ENCODE peak calls at places on chromosomes 3 and 15, in seven cellular contexts. T, N, J, L, Z, O and G are unnamed samples.

GRCh38 chr3:146160233-146160963 is 586 bp downstream of the PLOD2 start:
- DNase-seq in T (peak; percentile 72), N (peak; percentile 66), J (peak; percentile 74), L (peak; percentile 94), Z (peak; percentile 68), O (peak; percentile 75), G (no peak)

GRCh38 chr3:29284578-29284977 is 3.7 kb downstream of the RBMS3 start:
- DNase-seq in T (no peak), N (no peak), J (no peak), L (no peak), Z (no peak), O (no peak), G (no peak)

GRCh38 chr3:62277986-62278385 is 95.4 kb downstream of the FEZF2 start:
- DNase-seq in T (no peak), N (no peak), J (no peak), L (no peak), Z (no peak), O (no peak), G (no peak)

GRCh38 chr15:92907880-92908279 is 7.8 kb downstream of the CHD2 start:
- DNase-seq in T (peak; percentile 88), N (no peak), J (no peak), L (no peak), Z (peak; percentile 46), O (peak; percentile 78), G (no peak)

GRCh38 chr15:92578096-92578835 is 77.3 kb downstream of the FAM174B start:
- DNase-seq in T (no peak), N (no peak), J (no peak), L (no peak), Z (no peak), O (no peak), G (no peak)

GRCh38 chr3:125684199-125684598 is 88.9 kb upstream of the OSBPL11 start:
- DNase-seq in T (peak; percentile 24), N (peak; percentile 39), J (no peak), L (peak; percentile 82), Z (peak; percentile 59), O (no peak), G (no peak)

GRCh38 chr15:29140475-29141172 is 129.0 kb downstream of the NSMCE3 start:
- DNase-seq in T (no peak), N (peak; percentile 11), J (no peak), L (peak; percentile 57), Z (no peak), O (no peak), G (no peak)

GRCh38 chr3:77605865-77606264 is 566.0 kb downstream of the ROBO2 start:
- DNase-seq in T (no peak), N (no peak), J (no peak), L (no peak), Z (no peak), O (no peak), G (no peak)

GRCh38 chr3:30124435-30125390 is 481.7 kb upstream of the TGFBR2 start:
- DNase-seq in T (peak; percentile 38), N (no peak), J (no peak), L (peak; percentile 17), Z (no peak), O (no peak), G (no peak)

GRCh38 chr15:43225201-43225949 is 4.6 kb upstream of the EPB42 start:
- DNase-seq in T (peak; percentile 66), N (no peak), J (peak; percentile 79), L (peak; percentile 93), Z (peak; percentile 29), O (peak; percentile 42), G (peak; percentile 40)

GRCh38 chr3:133269393-133269792 is 130.5 kb upstream of the BFSP2 start:
- DNase-seq in T (no peak), N (no peak), J (no peak), L (no peak), Z (no peak), O (no peak), G (no peak)

GRCh38 chr3:49930922-49931321 is 1.3 kb upstream of the MON1A start:
- DNase-seq in T (no peak), N (no peak), J (peak; percentile 35), L (peak; percentile 94), Z (no peak), O (no peak), G (no peak)

GRCh38 chr3:11717768-11718581 is 74.3 kb upstream of the VGLL4 start:
- DNase-seq in T (peak; percentile 67), N (no peak), J (peak; percentile 28), L (no peak), Z (no peak), O (no peak), G (no peak)

GRCh38 chr15:72866086-72866646 is 82.6 kb upstream of the ADPGK start:
- DNase-seq in T (no peak), N (no peak), J (no peak), L (no peak), Z (no peak), O (no peak), G (no peak)

GRCh38 chr15:77781131-77782051 is 148.7 kb upstream of the LINGO1 start:
- DNase-seq in T (no peak), N (no peak), J (no peak), L (no peak), Z (no peak), O (no peak), G (no peak)

GRCh38 chr3:31661286-31661685 is 128.6 kb downstream of the STT3B start:
- DNase-seq in T (no peak), N (no peak), J (no peak), L (no peak), Z (no peak), O (no peak), G (no peak)

GRCh38 chr3:31659246-31659645 is 126.5 kb downstream of the STT3B start:
- DNase-seq in T (no peak), N (no peak), J (no peak), L (no peak), Z (no peak), O (no peak), G (no peak)

GRCh38 chr3:31664031-31664430 is 131.3 kb downstream of the STT3B start:
- DNase-seq in T (no peak), N (no peak), J (no peak), L (no peak), Z (no peak), O (no peak), G (no peak)

GRCh38 chr3:31667582-31667981 is 134.9 kb downstream of the STT3B start:
- DNase-seq in T (no peak), N (no peak), J (no peak), L (no peak), Z (no peak), O (no peak), G (no peak)

DNA sequence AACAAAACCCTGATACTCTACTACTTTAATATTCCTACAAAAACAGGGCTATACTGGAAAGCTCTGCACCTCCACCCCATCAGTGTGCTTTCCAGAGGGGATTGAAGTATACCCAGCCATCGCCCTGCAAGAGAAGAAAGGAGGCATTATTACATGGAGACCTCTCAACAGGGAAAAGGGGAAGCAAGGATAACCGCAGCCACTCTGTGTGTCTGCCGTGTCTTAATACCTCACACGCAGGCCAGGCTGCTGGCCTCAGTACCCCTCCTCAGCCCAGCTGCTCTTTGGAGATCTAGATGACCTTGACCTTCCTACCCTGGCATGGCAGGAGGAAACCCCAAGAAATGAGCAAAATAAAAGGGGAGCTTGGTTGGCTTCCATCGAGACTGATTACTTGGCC is 129.3 kb downstream of the STT3B start:
- DNase-seq in T (no peak), N (no peak), J (no peak), L (no peak), Z (no peak), O (no peak), G (no peak)
- H3K4me3 ChIP-seq in T (no peak overlapping the region), N (no peak overlapping the region), J (no peak overlapping the region), L (no peak overlapping the region), Z (no peak overlapping the region), O (no peak overlapping the region), G (no peak overlapping the region)

GRCh38 chr3:908839-909238 is 184.0 kb upstream of the CNTN6 start:
- DNase-seq in T (no peak), N (no peak), J (no peak), L (peak; percentile 62), Z (no peak), O (no peak), G (no peak)
- TF ChIP-seq CTCF in T (no peak), N (no peak), J (no peak), L (peak; percentile 64), Z (no peak), O (no peak), G (no peak)

GRCh38 chr3:79968418-79968817 is 200.6 kb upstream of the ROBO1 start:
- DNase-seq in T (no peak), N (no peak), J (no peak), L (no peak), Z (no peak), O (no peak), G (no peak)
- H3K4me3 ChIP-seq in T (no peak overlapping the region), N (no peak overlapping the region), J (no peak overlapping the region), L (no peak overlapping the region), Z (no peak overlapping the region), O (no peak overlapping the region), G (no peak overlapping the region)

GRCh38 chr15:62896969-62897486 is 145.5 kb upstream of the TPM1 start:
- DNase-seq in T (peak; percentile 99), N (peak; percentile 88), J (no peak), L (no peak), Z (peak; percentile 94), O (peak; percentile 89), G (no peak)

GRCh38 chr15:62897634-62898033 is 144.9 kb upstream of the TPM1 start:
- DNase-seq in T (no peak), N (no peak), J (no peak), L (no peak), Z (no peak), O (no peak), G (no peak)

GRCh38 chr15:62901087-62901486 is 141.5 kb upstream of the TPM1 start:
- DNase-seq in T (no peak), N (no peak), J (no peak), L (no peak), Z (no peak), O (no peak), G (no peak)

GRCh38 chr15:62900071-62900812 is 142.3 kb upstream of the TPM1 start:
- DNase-seq in T (no peak), N (no peak), J (no peak), L (no peak), Z (no peak), O (no peak), G (no peak)

GRCh38 chr15:62899090-62899493 is 143.5 kb upstream of the TPM1 start:
- DNase-seq in T (peak; percentile 34), N (no peak), J (no peak), L (no peak), Z (peak; percentile 40), O (no peak), G (no peak)
- TF ChIP-seq CTCF in T (no peak), N (no peak), J (no peak), L (no peak), Z (no peak), O (no peak), G (no peak)

DNA sequence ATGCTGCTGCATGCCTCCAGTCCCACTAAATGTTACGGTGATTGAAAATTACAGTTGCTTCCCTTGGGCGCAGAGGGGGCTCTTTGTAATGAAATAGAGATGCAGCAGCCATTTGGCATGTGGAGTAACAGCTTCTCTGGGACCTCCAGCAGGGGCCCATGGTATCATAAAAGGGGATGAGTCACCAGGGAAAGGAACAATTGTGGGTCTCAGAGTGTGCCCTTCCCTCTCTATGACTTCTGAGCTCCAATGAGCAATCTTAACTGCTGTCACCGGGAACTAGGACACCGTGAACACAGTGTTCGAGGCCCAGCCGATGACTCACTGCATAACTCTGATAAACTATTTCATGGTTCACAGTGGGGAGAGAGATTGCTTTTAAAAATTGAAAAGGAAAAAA is 164.8 kb upstream of the NUDT16 start:
- DNase-seq in T (peak; percentile 50), N (peak; percentile 25), J (no peak), L (peak; percentile 21), Z (no peak), O (peak; percentile 32), G (no peak)
- H3K4me3 ChIP-seq in T (no peak overlapping the region), N (no peak overlapping the region), J (no peak overlapping the region), L (no peak overlapping the region), Z (no peak overlapping the region), O (no peak overlapping the region), G (no peak overlapping the region)

GRCh38 chr3:143348486-143349327 is 229.1 kb downstream of the CHST2 start:
- DNase-seq in T (no peak), N (no peak), J (peak; percentile 53), L (no peak), Z (no peak), O (no peak), G (peak; percentile 33)
- TF ChIP-seq CTCF in T (peak; percentile 22), N (no peak), J (peak; percentile 23), L (no peak), Z (no peak), O (no peak), G (peak; percentile 47)